ENCODE peak calls at places on chromosomes 2 and 18, in four cellular contexts. X, L, Z and P are unnamed samples.

GRCh38 chr2:148888003-148888501 is 13.0 kb downstream of the KIF5C start:
- DNase-seq in L (no peak), Z (no peak), X (no peak), P (peak; percentile 75)

GRCh38 chr2:74585406-74586182 is 31.1 kb downstream of the DOK1 start:
- DNase-seq in L (no peak), Z (no peak), X (no peak), P (no peak)

GRCh38 chr18:58512648-58513338 is 116.1 kb downstream of the ALPK2 start:
- DNase-seq in X (no peak), Z (no peak), L (no peak), P (no peak)

GRCh38 chr2:30736461-30737325 is 70.6 kb downstream of the CAPN13 start:
- DNase-seq in L (no peak), X (no peak), Z (no peak), P (peak; percentile 32)

GRCh38 chr2:74675090-74675489 is 21.0 kb downstream of the SEMA4F start:
- DNase-seq in X (no peak), Z (no peak), L (no peak), P (peak; percentile 67)

GRCh38 chr18:48698707-48699106 is 159.9 kb downstream of the CTIF start:
- DNase-seq in X (no peak), L (no peak), Z (no peak), P (no peak)

GRCh38 chr18:33711514-33711913 is 133.5 kb downstream of the ASXL3 start:
- DNase-seq in Z (no peak), X (no peak), L (peak; percentile 3), P (no peak)

GRCh38 chr2:137865954-137866540 is 98.2 kb upstream of the HNMT start:
- DNase-seq in X (no peak), Z (peak; percentile 2), L (no peak), P (peak; percentile 89)

GRCh38 chr2:3535794-3536681 is 16.7 kb upstream of the ADI1 start:
- DNase-seq in L (no peak), X (peak; percentile 76), Z (no peak), P (peak; percentile 63)